ENCODE peak calls at places on chromosomes 1 and 21, in four cellular contexts. O is HCT116, C is right lobe of liver, J is gastrocnemius medialis. R is an unnamed sample.

GRCh38 chr1:91885331-91885715 is 628 bp downstream of the TGFBR3 start:
- DNase-seq in O (no peak), J (no peak), C (peak; percentile 42), R (peak; percentile 91)

GRCh38 chr1:193944454-193944853 is 758.0 kb upstream of the B3GALT2 start:
- DNase-seq in J (no peak), O (no peak), C (no peak), R (no peak)

GRCh38 chr1:223091928-223092327 is 51.1 kb downstream of the TLR5 start:
- DNase-seq in O (no peak), C (no peak), J (no peak), R (no peak)

GRCh38 chr1:106957795-106958194 is 98.7 kb upstream of the PRMT6 start:
- DNase-seq in O (no peak), J (no peak), C (no peak), R (no peak)

GRCh38 chr1:108079550-108079949 is 114.6 kb upstream of the VAV3 start:
- DNase-seq in O (no peak), J (no peak), C (no peak), R (no peak)

GRCh38 chr1:25217598-25218232 is 14.6 kb downstream of the SYF2 start:
- DNase-seq in C (no peak), J (no peak), O (no peak), R (no peak)

GRCh38 chr1:232990729-232991128 is 40.3 kb downstream of the NTPCR start:
- DNase-seq in J (no peak), O (no peak), C (no peak), R (peak; percentile 82)

GRCh38 chr1:222181191-222181590 is 366.7 kb downstream of the HHIPL2 start:
- DNase-seq in C (no peak), O (no peak), J (no peak), R (no peak)

GRCh38 chr1:150233359-150234308 is 2.3 kb downstream of the ANP32E start:
- DNase-seq in C (no peak), J (no peak), O (no peak), R (peak; percentile 85)

GRCh38 chr1:57957576-57957975 is 533.7 kb upstream of the DAB1 start:
- DNase-seq in C (no peak), O (no peak), J (no peak), R (no peak)

GRCh38 chr1:156076609-156077429 is 5.4 kb downstream of the MEX3A start:
- DNase-seq in O (no peak), C (peak; percentile 86), J (no peak), R (no peak)

GRCh38 chr1:25927541-25928265 is 21.5 kb upstream of the STMN1 start:
- DNase-seq in J (no peak), C (no peak), O (no peak), R (no peak)

GRCh38 chr1:226988337-226988672 is 48.2 kb downstream of the COQ8A start:
- DNase-seq in C (no peak), J (peak; percentile 27), O (no peak), R (no peak)

GRCh38 chr1:45924736-45925135 is 121.3 kb downstream of the MAST2 start:
- DNase-seq in C (no peak), J (no peak), O (no peak), R (no peak)

GRCh38 chr1:181538836-181539235 is 55.5 kb downstream of the CACNA1E start:
- DNase-seq in C (no peak), O (no peak), J (no peak), R (no peak)

GRCh38 chr1:204459706-204460105 is 34.9 kb downstream of the PIK3C2B start:
- DNase-seq in J (no peak), O (no peak), C (no peak), R (no peak)

GRCh38 chr1:45815667-45816458 is 12.5 kb downstream of the MAST2 start:
- DNase-seq in O (no peak), C (no peak), J (no peak), R (no peak)

GRCh38 chr1:69524010-69524409 is 43.7 kb upstream of the LRRC7 start:
- DNase-seq in C (no peak), O (no peak), J (no peak), R (no peak)

GRCh38 chr21:33325222-33326067 is 675 bp downstream of the IFNAR1 start:
- DNase-seq in C (peak; percentile 87), J (peak; percentile 28), O (no peak), R (peak; percentile 94)

GRCh38 chr1:96660503-96660902 is 61.1 kb upstream of the PTBP2 start:
- DNase-seq in C (no peak), J (no peak), O (no peak), R (no peak)

GRCh38 chr1:21024918-21025317 is 151.8 kb downstream of the EIF4G3 start:
- DNase-seq in C (no peak), O (no peak), J (no peak), R (no peak)

GRCh38 chr21:33168886-33169285 is 60.9 kb upstream of the IFNAR2 start:
- DNase-seq in O (no peak), J (no peak), C (no peak), R (no peak)

GRCh38 chr1:65948609-65949229 is 156.0 kb downstream of the PDE4B start:
- DNase-seq in C (no peak), J (no peak), O (peak; percentile 7), R (no peak)

GRCh38 chr1:85884372-85885035 is 176.3 kb upstream of the ZNHIT6 start:
- DNase-seq in C (no peak), J (no peak), O (no peak), R (no peak)

GRCh38 chr1:153348511-153349362 is at the start of gene PGLYRP4:
- DNase-seq in C (no peak), O (peak; percentile 3), J (no peak), R (no peak)

GRCh38 chr1:47175227-47175934 is 14.5 kb downstream of the PDZK1IP1 start:
- DNase-seq in J (no peak), C (no peak), O (peak; percentile 56), R (peak; percentile 86)

GRCh38 chr1:156477526-156478249 is 22.9 kb downstream of the MEF2D start:
- DNase-seq in C (no peak), O (no peak), J (no peak), R (no peak)

GRCh38 chr1:92755541-92756351 is 29.2 kb downstream of the EVI5 start:
- DNase-seq in C (no peak), O (no peak), J (no peak), R (no peak)

GRCh38 chr21:37552496-37553399 is 186.2 kb downstream of the DYRK1A start:
- DNase-seq in O (no peak), C (no peak), J (peak; percentile 67), R (peak; percentile 61)

GRCh38 chr1:113929750-113930498 is 800 bp downstream of the HIPK1 start:
- DNase-seq in C (peak; percentile 63), O (no peak), J (peak; percentile 4), R (peak; percentile 42)

GRCh38 chr1:87560961-87561360 is 232.3 kb downstream of the LMO4 start:
- DNase-seq in C (no peak), J (no peak), O (no peak), R (no peak)

GRCh38 chr21:44838951-44839350 is 21.1 kb upstream of the SUMO3 start:
- DNase-seq in C (no peak), O (no peak), J (no peak), R (no peak)

GRCh38 chr1:221217029-221217428 is 337.8 kb downstream of the HLX start:
- DNase-seq in J (no peak), O (no peak), C (no peak), R (no peak)

GRCh38 chr1:185439727-185440415 is 122.8 kb upstream of the IVNS1ABP start:
- DNase-seq in J (no peak), O (no peak), C (no peak), R (no peak)

DNA sequence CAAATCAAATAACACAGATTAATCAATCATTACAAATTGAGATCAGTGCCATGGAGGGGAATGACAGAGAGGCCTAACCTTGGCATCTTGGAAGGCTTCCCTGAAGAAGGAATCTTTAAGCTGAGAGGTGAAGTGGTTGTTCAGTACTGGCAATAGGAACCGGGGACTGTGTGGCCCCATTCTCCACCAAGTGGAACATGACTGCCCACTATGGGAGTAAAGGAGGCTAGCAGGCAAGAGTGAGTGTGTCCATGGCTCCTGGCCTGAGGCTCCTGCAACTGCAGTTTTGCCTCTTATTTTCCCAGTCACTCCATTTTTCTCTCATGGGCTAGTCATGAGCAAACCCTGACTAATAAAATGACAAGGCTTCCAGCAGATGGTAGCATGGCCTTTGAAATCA is 112.2 kb upstream of the GJB5 start:
- DNase-seq in C (no peak), J (no peak), O (peak; percentile 6), R (no peak)
- TF ChIP-seq CTCF in C (no peak), J (no peak), O (peak; percentile 43), R (no peak)

GRCh38 chr1:10818262-10819197 is 22.1 kb upstream of the CASZ1 start:
- DNase-seq in C (no peak), J (no peak), O (no peak), R (no peak)
- TF ChIP-seq POLR2A in C (no peak), J (no peak), O (no peak), R (no peak)

DNA sequence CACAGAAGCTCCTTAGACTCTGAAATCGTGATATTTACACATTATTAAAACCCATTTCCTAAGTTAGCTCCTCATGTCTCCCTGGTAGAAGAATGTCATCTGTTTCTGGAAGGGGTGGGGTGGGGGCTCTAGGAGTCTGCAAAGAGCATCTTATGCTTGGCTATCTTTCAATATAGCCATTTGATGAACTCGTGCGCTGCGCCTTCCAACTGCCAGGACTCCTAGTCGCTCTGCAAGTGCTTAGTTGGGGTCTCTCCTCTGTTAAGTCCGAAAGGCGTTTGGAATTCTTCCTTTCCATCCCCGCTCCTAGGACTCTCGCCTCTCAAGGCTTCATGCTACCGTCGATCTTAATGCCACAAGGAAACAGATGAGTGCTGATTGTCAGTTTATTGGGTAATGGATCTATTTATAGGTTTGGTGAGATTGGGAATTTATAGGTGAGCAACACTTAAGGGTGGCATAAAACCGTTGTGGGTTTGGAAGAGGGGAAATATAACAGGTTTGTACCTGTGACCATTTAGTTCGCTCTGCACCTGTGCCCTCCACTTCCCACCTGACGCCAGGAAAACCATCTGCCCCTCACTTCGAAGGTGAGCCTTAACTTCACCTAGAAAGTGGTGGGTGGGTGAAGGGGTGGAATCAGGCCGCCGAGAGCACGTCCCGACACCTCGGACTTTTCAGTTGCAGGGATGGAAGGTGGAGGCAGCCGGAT is 1.1 kb downstream of the KCNH1 start:
- DNase-seq in O (no peak), J (no peak), C (no peak), R (no peak)
- H3K4me3 ChIP-seq in O (no peak overlapping the region), J (peak overlapping the region; percentile 40), C (no peak overlapping the region), R (no peak overlapping the region)

DNA sequence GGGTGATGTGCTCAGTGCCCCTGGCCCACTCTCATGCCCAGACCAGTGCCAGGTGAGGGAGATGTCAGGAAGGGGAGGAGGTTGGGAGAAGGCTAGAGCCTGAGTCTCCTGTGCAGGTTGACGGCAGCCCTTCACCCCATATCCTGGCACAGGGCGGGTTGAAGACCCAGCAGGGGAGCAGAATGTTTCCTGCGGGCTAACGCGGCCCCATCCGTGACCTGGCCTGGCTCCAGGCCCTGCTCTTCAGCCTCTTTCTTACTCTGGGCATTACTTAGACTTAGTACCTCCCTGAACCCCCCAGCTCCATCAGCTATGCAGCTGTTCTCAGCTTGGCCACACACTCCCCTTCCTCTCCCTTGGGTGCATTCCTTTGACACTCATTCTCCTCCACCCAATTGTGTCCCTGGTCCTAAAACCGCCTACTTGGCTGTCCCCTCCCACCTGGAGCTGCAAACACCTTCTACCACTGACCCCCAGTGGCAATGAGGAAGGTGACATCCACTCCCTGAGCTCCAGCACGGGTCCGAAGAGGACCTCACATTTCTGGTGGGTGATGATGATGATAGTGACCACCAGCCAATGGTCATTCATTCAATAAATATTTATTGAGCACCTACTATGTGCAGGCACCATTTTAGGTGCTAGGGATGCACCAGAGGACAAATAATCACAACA is 179.0 kb downstream of the PTPRU start:
- DNase-seq in C (no peak), J (no peak), O (peak; percentile 54), R (no peak)
- TF ChIP-seq CTCF in C (no peak), J (no peak), O (peak; percentile 59), R (no peak)

GRCh38 chr1:212630159-212630900 is 21.8 kb downstream of the ATF3 start:
- DNase-seq in C (peak; percentile 64), O (peak; percentile 34), J (peak; percentile 30), R (peak; percentile 63)
- TF ChIP-seq POLR2A in C (no peak), O (no peak), J (no peak), R (no peak)